ENCODE peak calls at places on chromosomes 11 and 22, in four cellular contexts. One of them, this sample, is unnamed.

GRCh38 chr11:110710520-110711381 is 1.5 kb downstream of the ARHGAP20 start:
- DNase-seq in CD4-positive, alpha-beta memory T cell: no peak
- DNase-seq in pancreas: peak
- DNase-seq in neural progenitor cell: peak
- DNase-seq in this sample: no peak

GRCh38 chr11:18091731-18092130 is 14.2 kb downstream of the SAAL1 start:
- DNase-seq in pancreas: no peak
- DNase-seq in CD4-positive, alpha-beta memory T cell: no peak
- DNase-seq in neural progenitor cell: no peak
- DNase-seq in this sample: no peak

GRCh38 chr11:88555018-88555828 is 217.7 kb upstream of the CTSC start:
- DNase-seq in CD4-positive, alpha-beta memory T cell: no peak
- DNase-seq in pancreas: no peak
- DNase-seq in neural progenitor cell: no peak
- DNase-seq in this sample: peak

GRCh38 chr11:10670099-10670498 is 23.5 kb downstream of the IRAG1 start:
- DNase-seq in CD4-positive, alpha-beta memory T cell: no peak
- DNase-seq in pancreas: no peak
- DNase-seq in neural progenitor cell: no peak
- DNase-seq in this sample: no peak

GRCh38 chr22:47172771-47173534 is 410.5 kb downstream of the TBC1D22A start:
- DNase-seq in CD4-positive, alpha-beta memory T cell: no peak
- DNase-seq in neural progenitor cell: no peak
- DNase-seq in pancreas: no peak
- DNase-seq in this sample: no peak

GRCh38 chr11:89321401-89321800 is 143.7 kb downstream of the TYR start:
- DNase-seq in pancreas: no peak
- DNase-seq in CD4-positive, alpha-beta memory T cell: no peak
- DNase-seq in neural progenitor cell: no peak
- DNase-seq in this sample: no peak

GRCh38 chr22:36424901-36425579 is 37.3 kb upstream of the MYH9 start:
- DNase-seq in CD4-positive, alpha-beta memory T cell: no peak
- DNase-seq in neural progenitor cell: no peak
- DNase-seq in pancreas: no peak
- DNase-seq in this sample: no peak

GRCh38 chr22:31948002-31948401 is 3.7 kb downstream of the YWHAH start:
- DNase-seq in pancreas: peak
- DNase-seq in CD4-positive, alpha-beta memory T cell: no peak
- DNase-seq in neural progenitor cell: no peak
- DNase-seq in this sample: no peak

GRCh38 chr11:69573751-69574382 is 67.1 kb upstream of the CCND1 start:
- DNase-seq in neural progenitor cell: no peak
- DNase-seq in pancreas: no peak
- DNase-seq in CD4-positive, alpha-beta memory T cell: no peak
- DNase-seq in this sample: no peak

GRCh38 chr11:75476716-75477613 is 44.0 kb upstream of the KLHL35 start:
- DNase-seq in pancreas: peak
- DNase-seq in neural progenitor cell: no peak
- DNase-seq in CD4-positive, alpha-beta memory T cell: no peak
- DNase-seq in this sample: no peak

GRCh38 chr11:125344846-125345705 is 151.0 kb downstream of the FEZ1 start:
- DNase-seq in pancreas: no peak
- DNase-seq in CD4-positive, alpha-beta memory T cell: no peak
- DNase-seq in neural progenitor cell: no peak
- DNase-seq in this sample: no peak

GRCh38 chr11:130588471-130588870 is 140.0 kb downstream of the ADAMTS15 start:
- DNase-seq in CD4-positive, alpha-beta memory T cell: no peak
- DNase-seq in pancreas: no peak
- DNase-seq in neural progenitor cell: no peak
- DNase-seq in this sample: no peak

GRCh38 chr11:66561975-66562248 is 6.5 kb downstream of the CTSF start:
- DNase-seq in CD4-positive, alpha-beta memory T cell: no peak
- DNase-seq in pancreas: no peak
- DNase-seq in neural progenitor cell: no peak
- DNase-seq in this sample: no peak

GRCh38 chr11:60900673-60901404 is 5.5 kb downstream of the PRPF19 start:
- DNase-seq in pancreas: no peak
- DNase-seq in neural progenitor cell: no peak
- DNase-seq in CD4-positive, alpha-beta memory T cell: no peak
- DNase-seq in this sample: no peak

GRCh38 chr22:33438273-33438672 is 380.1 kb upstream of the SYN3 start:
- DNase-seq in neural progenitor cell: no peak
- DNase-seq in CD4-positive, alpha-beta memory T cell: no peak
- DNase-seq in pancreas: no peak
- DNase-seq in this sample: no peak

GRCh38 chr11:72224587-72225410 is at the start of gene INPPL1:
- DNase-seq in CD4-positive, alpha-beta memory T cell: peak
- DNase-seq in neural progenitor cell: peak
- DNase-seq in pancreas: peak
- DNase-seq in this sample: peak

GRCh38 chr22:48473202-48473601 is 1354.5 kb downstream of the BRD1 start:
- DNase-seq in pancreas: no peak
- DNase-seq in neural progenitor cell: no peak
- DNase-seq in CD4-positive, alpha-beta memory T cell: no peak
- DNase-seq in this sample: no peak

GRCh38 chr11:11532574-11532973 is 89.2 kb downstream of the GALNT18 start:
- DNase-seq in neural progenitor cell: no peak
- DNase-seq in pancreas: no peak
- DNase-seq in CD4-positive, alpha-beta memory T cell: no peak
- DNase-seq in this sample: no peak

GRCh38 chr22:30636226-30637077 is 871 bp downstream of the SLC35E4 start:
- DNase-seq in neural progenitor cell: peak
- DNase-seq in CD4-positive, alpha-beta memory T cell: no peak
- DNase-seq in pancreas: peak
- DNase-seq in this sample: no peak

GRCh38 chr11:121722431-121723256 is 269.9 kb upstream of the SORL1-AS1 start:
- DNase-seq in neural progenitor cell: peak
- DNase-seq in pancreas: peak
- DNase-seq in CD4-positive, alpha-beta memory T cell: no peak
- DNase-seq in this sample: peak

GRCh38 chr11:60485987-60486386 is 6.6 kb upstream of the MS4A12 start:
- DNase-seq in pancreas: peak
- DNase-seq in neural progenitor cell: peak
- DNase-seq in CD4-positive, alpha-beta memory T cell: no peak
- DNase-seq in this sample: no peak

GRCh38 chr22:37077802-37078448 is 26.4 kb downstream of the KCTD17 start:
- DNase-seq in neural progenitor cell: peak
- DNase-seq in CD4-positive, alpha-beta memory T cell: peak
- DNase-seq in pancreas: peak
- DNase-seq in this sample: peak

GRCh38 chr11:17791144-17791543 is 56.6 kb downstream of the KCNC1 start:
- DNase-seq in pancreas: no peak
- DNase-seq in neural progenitor cell: no peak
- DNase-seq in CD4-positive, alpha-beta memory T cell: no peak
- DNase-seq in this sample: no peak

GRCh38 chr11:65615950-65616574 is 486 bp downstream of the PCNX3 start:
- DNase-seq in pancreas: no peak
- DNase-seq in neural progenitor cell: peak
- DNase-seq in CD4-positive, alpha-beta memory T cell: no peak
- DNase-seq in this sample: no peak

GRCh38 chr11:3022982-3023381 is 30.9 kb upstream of the NAP1L4 start:
- DNase-seq in CD4-positive, alpha-beta memory T cell: no peak
- DNase-seq in pancreas: no peak
- DNase-seq in neural progenitor cell: no peak
- DNase-seq in this sample: no peak

GRCh38 chr11:45105233-45105992 is 41.0 kb upstream of the PRDM11 start:
- DNase-seq in neural progenitor cell: peak
- DNase-seq in pancreas: peak
- DNase-seq in CD4-positive, alpha-beta memory T cell: peak
- DNase-seq in this sample: peak

GRCh38 chr22:29253561-29254282 is 14.1 kb downstream of the RHBDD3 start:
- DNase-seq in CD4-positive, alpha-beta memory T cell: no peak
- DNase-seq in neural progenitor cell: peak
- DNase-seq in pancreas: no peak
- DNase-seq in this sample: peak

GRCh38 chr11:113255096-113255495 is 59.3 kb upstream of the TTC12 start:
- DNase-seq in CD4-positive, alpha-beta memory T cell: no peak
- DNase-seq in neural progenitor cell: no peak
- DNase-seq in pancreas: no peak
- DNase-seq in this sample: no peak

GRCh38 chr22:19756288-19757128 is 4.1 kb upstream of the TBX1 start:
- DNase-seq in neural progenitor cell: peak
- DNase-seq in CD4-positive, alpha-beta memory T cell: peak
- DNase-seq in pancreas: peak
- DNase-seq in this sample: no peak

GRCh38 chr11:27740362-27741024 is 40.2 kb upstream of the BDNF start:
- DNase-seq in neural progenitor cell: no peak
- DNase-seq in CD4-positive, alpha-beta memory T cell: no peak
- DNase-seq in pancreas: no peak
- DNase-seq in this sample: no peak

GRCh38 chr22:32607086-32607485 is 132.5 kb downstream of the FBXO7 start:
- DNase-seq in neural progenitor cell: no peak
- DNase-seq in pancreas: no peak
- DNase-seq in CD4-positive, alpha-beta memory T cell: no peak
- DNase-seq in this sample: no peak

GRCh38 chr11:103798456-103798855 is 238.0 kb upstream of the DDI1 start:
- DNase-seq in neural progenitor cell: no peak
- DNase-seq in pancreas: no peak
- DNase-seq in CD4-positive, alpha-beta memory T cell: no peak
- DNase-seq in this sample: no peak

GRCh38 chr11:8288824-8289223 is 25.1 kb upstream of the LMO1 start:
- DNase-seq in CD4-positive, alpha-beta memory T cell: no peak
- DNase-seq in pancreas: no peak
- DNase-seq in neural progenitor cell: peak
- DNase-seq in this sample: peak

GRCh38 chr22:43789452-43789851 is 22.7 kb downstream of the EFCAB6 start:
- DNase-seq in CD4-positive, alpha-beta memory T cell: no peak
- DNase-seq in neural progenitor cell: no peak
- DNase-seq in pancreas: no peak
- DNase-seq in this sample: peak

GRCh38 chr22:50278956-50279619 is 8.9 kb upstream of the MAPK11 start:
- DNase-seq in pancreas: no peak
- DNase-seq in CD4-positive, alpha-beta memory T cell: no peak
- DNase-seq in neural progenitor cell: no peak
- DNase-seq in this sample: no peak
- H3K27ac ChIP-seq in pancreas: no peak
- H3K27ac ChIP-seq in CD4-positive, alpha-beta memory T cell: no peak
- H3K27ac ChIP-seq in neural progenitor cell: no peak
- H3K27ac ChIP-seq in this sample: no peak

GRCh38 chr11:14414470-14415461 is 55.8 kb upstream of the RRAS2 start:
- DNase-seq in neural progenitor cell: no peak
- DNase-seq in CD4-positive, alpha-beta memory T cell: peak
- DNase-seq in pancreas: no peak
- DNase-seq in this sample: no peak

GRCh38 chr11:14409891-14410290 is 50.9 kb upstream of the RRAS2 start:
- DNase-seq in CD4-positive, alpha-beta memory T cell: no peak
- DNase-seq in pancreas: no peak
- DNase-seq in neural progenitor cell: no peak
- DNase-seq in this sample: no peak

GRCh38 chr11:14417186-14417585 is 58.2 kb upstream of the RRAS2 start:
- DNase-seq in CD4-positive, alpha-beta memory T cell: no peak
- DNase-seq in pancreas: no peak
- DNase-seq in neural progenitor cell: no peak
- DNase-seq in this sample: no peak

GRCh38 chr11:14411818-14412217 is 52.8 kb upstream of the RRAS2 start:
- DNase-seq in CD4-positive, alpha-beta memory T cell: no peak
- DNase-seq in pancreas: no peak
- DNase-seq in neural progenitor cell: no peak
- DNase-seq in this sample: peak

DNA sequence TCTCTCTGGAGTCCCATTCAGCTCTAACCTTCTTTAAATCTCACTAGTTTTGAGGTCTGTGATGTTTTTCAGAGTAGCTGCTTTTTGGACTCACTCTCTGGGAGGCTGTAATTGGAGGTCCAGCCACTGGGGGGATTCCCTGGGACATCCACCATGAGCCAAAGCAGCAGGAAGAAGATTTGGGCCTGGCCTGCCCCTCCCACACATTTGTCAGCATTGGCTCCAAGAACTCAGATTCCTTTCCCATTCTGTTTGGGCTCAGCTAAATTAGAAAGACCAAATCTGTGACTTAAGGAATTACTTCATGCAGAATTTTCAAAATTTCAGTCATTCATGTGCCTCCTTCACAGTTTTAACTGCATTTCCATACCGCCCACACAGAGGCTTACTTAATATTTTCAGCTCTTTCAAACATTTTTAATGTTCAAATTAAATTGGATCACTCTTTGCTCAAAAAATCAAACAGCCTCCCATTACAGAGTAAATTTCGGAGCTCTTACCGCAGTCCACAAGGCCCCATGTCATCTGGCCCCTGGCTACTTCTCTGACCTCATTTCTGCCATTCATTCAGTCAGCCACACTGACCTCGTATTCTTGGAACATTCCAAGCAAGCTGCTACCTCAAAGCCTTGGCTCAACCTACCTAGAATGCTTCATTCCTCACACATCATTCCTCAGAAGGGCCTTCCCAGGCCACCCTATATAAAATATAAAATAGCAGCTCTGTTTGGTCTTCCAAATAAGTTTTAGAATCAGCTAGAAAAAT is 54.5 kb upstream of the RRAS2 start:
- DNase-seq in CD4-positive, alpha-beta memory T cell: no peak
- DNase-seq in neural progenitor cell: peak
- DNase-seq in pancreas: no peak
- DNase-seq in this sample: peak
- H3K27ac ChIP-seq in CD4-positive, alpha-beta memory T cell: no peak
- H3K27ac ChIP-seq in neural progenitor cell: no peak
- H3K27ac ChIP-seq in pancreas: no peak
- H3K27ac ChIP-seq in this sample: peak

GRCh38 chr11:14480716-14481115 is 18.9 kb downstream of the COPB1 start:
- DNase-seq in CD4-positive, alpha-beta memory T cell: no peak
- DNase-seq in neural progenitor cell: no peak
- DNase-seq in pancreas: no peak
- DNase-seq in this sample: no peak
- H3K27ac ChIP-seq in CD4-positive, alpha-beta memory T cell: no peak
- H3K27ac ChIP-seq in neural progenitor cell: no peak
- H3K27ac ChIP-seq in pancreas: no peak
- H3K27ac ChIP-seq in this sample: no peak

GRCh38 chr22:23858484-23858815 is 775 bp downstream of the SLC2A11 start:
- DNase-seq in neural progenitor cell: no peak
- DNase-seq in pancreas: no peak
- DNase-seq in CD4-positive, alpha-beta memory T cell: no peak
- DNase-seq in this sample: no peak

GRCh38 chr22:23857606-23858483 is at the start of gene SLC2A11:
- DNase-seq in pancreas: peak
- DNase-seq in neural progenitor cell: peak
- DNase-seq in CD4-positive, alpha-beta memory T cell: peak
- DNase-seq in this sample: peak

GRCh38 chr22:23862103-23862502 is 4.4 kb downstream of the SLC2A11 start:
- DNase-seq in CD4-positive, alpha-beta memory T cell: no peak
- DNase-seq in pancreas: no peak
- DNase-seq in neural progenitor cell: peak
- DNase-seq in this sample: no peak

GRCh38 chr22:23856721-23857605 is 712 bp upstream of the SLC2A11 start:
- DNase-seq in pancreas: peak
- DNase-seq in neural progenitor cell: peak
- DNase-seq in CD4-positive, alpha-beta memory T cell: no peak
- DNase-seq in this sample: no peak

GRCh38 chr22:23859201-23859600 is 1.5 kb downstream of the SLC2A11 start:
- DNase-seq in neural progenitor cell: no peak
- DNase-seq in pancreas: peak
- DNase-seq in CD4-positive, alpha-beta memory T cell: no peak
- DNase-seq in this sample: no peak
- H3K27ac ChIP-seq in neural progenitor cell: no peak
- H3K27ac ChIP-seq in pancreas: no peak
- H3K27ac ChIP-seq in CD4-positive, alpha-beta memory T cell: no peak
- H3K27ac ChIP-seq in this sample: no peak

This sample was measured in right atrium auricular region.